ENCODE peak calls at places on chromosomes 7 and 10, in four cellular contexts. One of them, this sample, is unnamed.

GRCh38 chr7:50333266-50333665 is 28.8 kb downstream of the IKZF1 start:
- DNase-seq in mammary epithelial cell: no peak
- DNase-seq in tibial nerve: no peak
- DNase-seq in WERI-Rb-1: no peak
- DNase-seq in this sample: no peak

GRCh38 chr7:24724451-24725190 is 32.6 kb downstream of the GSDME start:
- DNase-seq in tibial nerve: no peak
- DNase-seq in WERI-Rb-1: no peak
- DNase-seq in mammary epithelial cell: no peak
- DNase-seq in this sample: no peak

GRCh38 chr10:102557569-102557968 is 53.8 kb downstream of the SUFU start:
- DNase-seq in tibial nerve: no peak
- DNase-seq in mammary epithelial cell: no peak
- DNase-seq in WERI-Rb-1: no peak
- DNase-seq in this sample: no peak

GRCh38 chr7:152313879-152314604 is 121.8 kb downstream of the KMT2C start:
- DNase-seq in tibial nerve: peak; percentile 53
- DNase-seq in WERI-Rb-1: no peak
- DNase-seq in mammary epithelial cell: peak; percentile 81
- DNase-seq in this sample: no peak

GRCh38 chr10:73857446-73857845 is 16.9 kb downstream of the CAMK2G start:
- DNase-seq in tibial nerve: no peak
- DNase-seq in WERI-Rb-1: no peak
- DNase-seq in mammary epithelial cell: peak; percentile 62
- DNase-seq in this sample: no peak

GRCh38 chr10:44660271-44660670 is 250.9 kb upstream of the TMEM72 start:
- DNase-seq in mammary epithelial cell: no peak
- DNase-seq in tibial nerve: no peak
- DNase-seq in WERI-Rb-1: no peak
- DNase-seq in this sample: no peak

GRCh38 chr7:33986951-33987948 is 81.9 kb downstream of the BMPER start:
- DNase-seq in mammary epithelial cell: peak; percentile 96
- DNase-seq in WERI-Rb-1: no peak
- DNase-seq in tibial nerve: peak; percentile 61
- DNase-seq in this sample: no peak

GRCh38 chr7:71173955-71174354 is 42.0 kb downstream of the GALNT17 start:
- DNase-seq in mammary epithelial cell: no peak
- DNase-seq in tibial nerve: peak; percentile 7
- DNase-seq in WERI-Rb-1: no peak
- DNase-seq in this sample: no peak

GRCh38 chr10:113454341-113455061 is 98.4 kb upstream of the HABP2 start:
- DNase-seq in mammary epithelial cell: no peak
- DNase-seq in tibial nerve: peak; percentile 55
- DNase-seq in WERI-Rb-1: peak; percentile 55
- DNase-seq in this sample: no peak

GRCh38 chr7:155951554-155952158 is 139.4 kb upstream of the SHH start:
- DNase-seq in WERI-Rb-1: no peak
- DNase-seq in tibial nerve: no peak
- DNase-seq in mammary epithelial cell: peak; percentile 93
- DNase-seq in this sample: no peak

GRCh38 chr7:63073736-63074135 is 924.9 kb upstream of the ZNF722 start:
- DNase-seq in WERI-Rb-1: no peak
- DNase-seq in tibial nerve: no peak
- DNase-seq in mammary epithelial cell: no peak
- DNase-seq in this sample: no peak

GRCh38 chr10:24971374-24971773 is 19.0 kb upstream of the PRTFDC1 start:
- DNase-seq in tibial nerve: no peak
- DNase-seq in WERI-Rb-1: no peak
- DNase-seq in mammary epithelial cell: no peak
- DNase-seq in this sample: no peak

GRCh38 chr10:20971901-20972300 is 74.8 kb upstream of the NEBL start:
- DNase-seq in tibial nerve: no peak
- DNase-seq in WERI-Rb-1: no peak
- DNase-seq in mammary epithelial cell: no peak
- DNase-seq in this sample: no peak

GRCh38 chr7:2138146-2138765 is 94.5 kb downstream of the MAD1L1 start:
- DNase-seq in tibial nerve: no peak
- DNase-seq in mammary epithelial cell: no peak
- DNase-seq in WERI-Rb-1: no peak
- DNase-seq in this sample: no peak

GRCh38 chr7:29063872-29064271 is 82.5 kb downstream of the CPVL start:
- DNase-seq in mammary epithelial cell: no peak
- DNase-seq in WERI-Rb-1: no peak
- DNase-seq in tibial nerve: no peak
- DNase-seq in this sample: no peak

GRCh38 chr7:8433477-8434289 is at the start of gene NXPH1:
- DNase-seq in WERI-Rb-1: peak; percentile 48
- DNase-seq in tibial nerve: no peak
- DNase-seq in mammary epithelial cell: no peak
- DNase-seq in this sample: no peak

GRCh38 chr10:31602541-31603244 is 283.7 kb downstream of the ZEB1 start:
- DNase-seq in tibial nerve: peak; percentile 87
- DNase-seq in mammary epithelial cell: peak; percentile 45
- DNase-seq in WERI-Rb-1: peak; percentile 65
- DNase-seq in this sample: no peak

GRCh38 chr10:22321156-22321711 is 335 bp downstream of the BMI1 start:
- DNase-seq in WERI-Rb-1: peak; percentile 44
- DNase-seq in mammary epithelial cell: peak; percentile 73
- DNase-seq in tibial nerve: peak; percentile 42
- DNase-seq in this sample: no peak

GRCh38 chr10:22320591-22321155 is at the start of gene BMI1:
- DNase-seq in tibial nerve: peak; percentile 76
- DNase-seq in WERI-Rb-1: peak; percentile 72
- DNase-seq in mammary epithelial cell: peak; percentile 28
- DNase-seq in this sample: no peak

GRCh38 chr10:22323538-22324305 is 2.8 kb downstream of the BMI1 start:
- DNase-seq in mammary epithelial cell: no peak
- DNase-seq in WERI-Rb-1: no peak
- DNase-seq in tibial nerve: no peak
- DNase-seq in this sample: no peak

GRCh38 chr10:22322663-22323160 is 1.8 kb downstream of the BMI1 start:
- DNase-seq in mammary epithelial cell: no peak
- DNase-seq in WERI-Rb-1: no peak
- DNase-seq in tibial nerve: no peak
- DNase-seq in this sample: no peak

GRCh38 chr10:22321831-22322662 is 1.1 kb downstream of the BMI1 start:
- DNase-seq in tibial nerve: no peak
- DNase-seq in mammary epithelial cell: peak; percentile 23
- DNase-seq in WERI-Rb-1: no peak
- DNase-seq in this sample: no peak
- H3K4me3 ChIP-seq in tibial nerve: peak overlapping the region; percentile 45
- H3K4me3 ChIP-seq in mammary epithelial cell: peak overlapping the region; percentile 63
- H3K4me3 ChIP-seq in WERI-Rb-1: peak overlapping the region; percentile 80
- H3K4me3 ChIP-seq in this sample: peak overlapping the region; percentile 83

DNA sequence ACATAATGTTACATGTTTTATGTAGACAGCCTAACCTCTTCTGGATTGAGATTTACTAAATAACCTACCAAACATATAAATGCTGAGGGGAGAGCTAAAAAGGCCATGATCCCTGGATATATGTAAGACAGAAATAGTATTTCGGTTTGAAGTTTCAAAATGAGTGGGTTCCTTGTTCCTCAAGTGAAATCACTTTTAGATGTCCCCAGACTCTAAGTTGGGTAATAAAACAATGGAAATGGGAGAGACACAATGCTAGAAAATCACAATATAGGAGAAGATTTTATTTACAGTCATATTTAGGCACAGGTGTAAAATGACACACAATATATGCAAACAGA is 56.5 kb downstream of the SHTN1 start:
- DNase-seq in mammary epithelial cell: no peak
- DNase-seq in tibial nerve: no peak
- DNase-seq in WERI-Rb-1: no peak
- DNase-seq in this sample: no peak
- H3K27ac ChIP-seq in mammary epithelial cell: no peak overlapping the region
- H3K27ac ChIP-seq in tibial nerve: no peak overlapping the region
- H3K27ac ChIP-seq in WERI-Rb-1: no peak overlapping the region
- H3K27ac ChIP-seq in this sample: no peak overlapping the region

GRCh38 chr10:133187091-133187905 is 27.3 kb downstream of the KNDC1 start:
- DNase-seq in WERI-Rb-1: no peak
- DNase-seq in tibial nerve: no peak
- DNase-seq in mammary epithelial cell: no peak
- DNase-seq in this sample: no peak

GRCh38 chr10:133187906-133188681 is 28.1 kb downstream of the KNDC1 start:
- DNase-seq in tibial nerve: no peak
- DNase-seq in WERI-Rb-1: no peak
- DNase-seq in mammary epithelial cell: no peak
- DNase-seq in this sample: no peak

GRCh38 chr10:133185421-133185820 is 25.4 kb downstream of the KNDC1 start:
- DNase-seq in tibial nerve: no peak
- DNase-seq in WERI-Rb-1: no peak
- DNase-seq in mammary epithelial cell: no peak
- DNase-seq in this sample: no peak

GRCh38 chr10:133185916-133186315 is 25.9 kb downstream of the KNDC1 start:
- DNase-seq in mammary epithelial cell: no peak
- DNase-seq in tibial nerve: no peak
- DNase-seq in WERI-Rb-1: no peak
- DNase-seq in this sample: no peak

DNA sequence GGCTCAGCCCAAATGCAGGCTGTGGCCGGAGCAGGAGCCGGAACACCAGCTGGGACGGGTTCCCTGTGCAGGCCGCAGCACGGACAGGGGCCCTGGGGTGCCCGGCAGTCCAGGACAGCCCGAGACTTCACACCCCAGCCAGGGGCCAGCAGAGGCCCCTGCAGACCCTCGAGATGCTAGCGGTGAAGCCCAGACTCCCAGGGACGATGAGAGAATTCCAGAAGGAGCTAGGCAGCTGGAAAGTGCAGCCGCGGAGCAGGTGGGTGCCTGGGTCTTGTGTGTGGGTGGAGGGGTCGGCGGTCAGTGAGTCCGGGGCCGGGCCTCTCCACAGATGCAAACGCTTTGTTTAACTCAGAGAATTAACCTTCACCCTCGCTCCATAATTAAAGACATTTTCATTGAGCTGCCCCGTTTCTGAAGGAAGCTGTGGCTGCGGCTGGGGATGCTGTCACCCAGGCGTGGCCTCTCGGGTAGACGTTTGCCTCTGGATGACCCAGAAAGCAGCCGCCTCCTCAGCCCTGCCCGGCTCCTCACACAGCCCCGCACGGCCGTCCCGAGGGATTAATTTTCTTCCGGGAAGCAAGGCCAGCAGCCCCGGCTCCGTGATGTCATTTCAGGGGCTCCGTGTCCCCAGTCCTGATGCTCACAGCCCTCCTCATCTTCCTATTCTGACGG is 26.5 kb downstream of the KNDC1 start:
- DNase-seq in tibial nerve: no peak
- DNase-seq in mammary epithelial cell: no peak
- DNase-seq in WERI-Rb-1: no peak
- DNase-seq in this sample: no peak
- H3K4me3 ChIP-seq in tibial nerve: no peak overlapping the region
- H3K4me3 ChIP-seq in mammary epithelial cell: no peak overlapping the region
- H3K4me3 ChIP-seq in WERI-Rb-1: no peak overlapping the region
- H3K4me3 ChIP-seq in this sample: no peak overlapping the region

GRCh38 chr10:110755781-110756180 is 111.6 kb downstream of the RBM20 start:
- DNase-seq in tibial nerve: no peak
- DNase-seq in WERI-Rb-1: no peak
- DNase-seq in mammary epithelial cell: no peak
- DNase-seq in this sample: no peak
- H3K27ac ChIP-seq in tibial nerve: no peak overlapping the region
- H3K27ac ChIP-seq in WERI-Rb-1: no peak overlapping the region
- H3K27ac ChIP-seq in mammary epithelial cell: no peak overlapping the region
- H3K27ac ChIP-seq in this sample: no peak overlapping the region

GRCh38 chr10:62057872-62058271 is 156.4 kb downstream of the ARID5B start:
- DNase-seq in mammary epithelial cell: no peak
- DNase-seq in WERI-Rb-1: no peak
- DNase-seq in tibial nerve: no peak
- DNase-seq in this sample: no peak
- H3K4me3 ChIP-seq in mammary epithelial cell: no peak overlapping the region
- H3K4me3 ChIP-seq in WERI-Rb-1: no peak overlapping the region
- H3K4me3 ChIP-seq in tibial nerve: no peak overlapping the region
- H3K4me3 ChIP-seq in this sample: peak overlapping the region; percentile 17

This sample was measured in esophagus squamous epithelium.